ENCODE peak calls at places on chromosomes 16 and 17, in eight cellular contexts. J is stimulated activated CD8-positive, alpha-beta memory T cell treated with anti-CD3 and anti-CD28 coated beads, Interleukin-2, amount 100 ng/mL, for 1 hour; R is AG04450; G is activated naive CD8-positive, alpha-beta T cell treated with anti-CD3 and anti-CD28 coated beads, Interleukin-2, amount 50 U/mL, for 24 hours; L is AG10803; T is T-cell; D is stimulated activated naive B cell treated with anti-CD40 and anti-IgM and Interleukin-4, amounts not matched to agents 10 μg/mL and 1 μg/mL and 100 μg/mL, for 72 hours; X is AG09309. N is an unnamed sample.
A peak's percentile ranks its signal among the peaks of the same experiment; 100 is the strongest.

GRCh38 chr17:2624292-2624731 is 30.9 kb downstream of the PAFAH1B1 start:
- DNase-seq in J (no peak), R (no peak), G (no peak), L (no peak), T (no peak), D (peak; percentile 29), X (no peak), N (no peak)

GRCh38 chr16:8729779-8730334 is 55.4 kb downstream of the ABAT start:
- DNase-seq in J (no peak), R (no peak), G (no peak), L (no peak), T (no peak), D (peak; percentile 36), X (no peak), N (no peak)

GRCh38 chr16:9316615-9317014 is 225.2 kb downstream of the HAPSTR1 start:
- DNase-seq in J (no peak), R (no peak), G (no peak), L (no peak), T (no peak), D (no peak), X (no peak), N (no peak)

GRCh38 chr17:63960006-63960405 is 12.7 kb downstream of the SCN4A start:
- DNase-seq in J (no peak), R (no peak), G (no peak), L (no peak), T (no peak), D (no peak), X (no peak), N (no peak)

GRCh38 chr17:38464251-38464722 is 36.0 kb downstream of the ARHGAP23 start:
- DNase-seq in J (no peak), R (no peak), G (no peak), L (peak; percentile 74), T (no peak), D (no peak), X (no peak), N (peak; percentile 80)

GRCh38 chr16:70740919-70741778 is 55.3 kb upstream of the MTSS2 start:
- DNase-seq in J (no peak), R (no peak), G (peak; percentile 37), L (peak; percentile 96), T (peak; percentile 31), D (no peak), X (peak; percentile 69), N (peak; percentile 88)

GRCh38 chr17:18246880-18247612 is 11.5 kb downstream of the FLII start:
- DNase-seq in J (no peak), R (no peak), G (peak; percentile 47), L (no peak), T (peak; percentile 20), D (no peak), X (no peak), N (peak; percentile 63)

GRCh38 chr17:5832886-5833285 is 237.3 kb upstream of the WSCD1 start:
- DNase-seq in J (no peak), R (peak; percentile 39), G (no peak), L (peak; percentile 74), T (no peak), D (no peak), X (no peak), N (peak; percentile 25)

GRCh38 chr17:81920612-81921530 is 2.9 kb upstream of the SIRT7 start:
- DNase-seq in J (no peak), R (no peak), G (no peak), L (no peak), T (no peak), D (no peak), X (no peak), N (no peak)

GRCh38 chr17:81457917-81458555 is 54.6 kb downstream of the ACTG1 start:
- DNase-seq in J (no peak), R (no peak), G (no peak), L (no peak), T (no peak), D (no peak), X (no peak), N (no peak)

GRCh38 chr17:82956146-82956725 is 116.4 kb upstream of the ZNF750 start:
- DNase-seq in J (no peak), R (no peak), G (no peak), L (no peak), T (no peak), D (no peak), X (no peak), N (no peak)

GRCh38 chr17:63448655-63449054 is 2.5 kb upstream of the CYB561 start:
- DNase-seq in J (no peak), R (no peak), G (no peak), L (no peak), T (no peak), D (no peak), X (no peak), N (no peak)

GRCh38 chr17:77869041-77869595 is 89.4 kb upstream of the TNRC6C start:
- DNase-seq in J (no peak), R (no peak), G (no peak), L (no peak), T (no peak), D (no peak), X (no peak), N (no peak)

GRCh38 chr17:42554250-42555121 is 1.8 kb downstream of the HSD17B1 start:
- DNase-seq in J (peak; percentile 50), R (no peak), G (peak; percentile 88), L (peak; percentile 63), T (peak; percentile 73), D (peak; percentile 85), X (no peak), N (peak; percentile 83)

GRCh38 chr16:10878644-10879498 is 1.9 kb downstream of the CIITA start:
- DNase-seq in J (no peak), R (no peak), G (peak; percentile 42), L (peak; percentile 31), T (no peak), D (no peak), X (no peak), N (peak; percentile 69)

GRCh38 chr17:29143894-29144293 is 36.3 kb downstream of the MYO18A start:
- DNase-seq in J (no peak), R (no peak), G (no peak), L (peak; percentile 40), T (no peak), D (no peak), X (no peak), N (peak; percentile 62)

GRCh38 chr17:21395764-21396163 is 19.6 kb downstream of the KCNJ12 start:
- DNase-seq in J (no peak), R (no peak), G (no peak), L (no peak), T (no peak), D (no peak), X (no peak), N (no peak)

GRCh38 chr17:44203731-44204452 is 4.2 kb upstream of the ATXN7L3 start:
- DNase-seq in J (no peak), R (no peak), G (peak; percentile 69), L (peak; percentile 49), T (peak; percentile 37), D (peak; percentile 33), X (no peak), N (peak; percentile 74)

GRCh38 chr16:77236063-77236511 is 36.9 kb downstream of the SYCE1L start:
- DNase-seq in J (peak; percentile 78), R (peak; percentile 65), G (peak; percentile 89), L (peak; percentile 73), T (peak; percentile 82), D (peak; percentile 73), X (peak; percentile 28), N (peak; percentile 87)

GRCh38 chr17:51487947-51488346 is 227.6 kb downstream of the UTP18 start:
- DNase-seq in J (no peak), R (no peak), G (peak; percentile 5), L (no peak), T (peak; percentile 29), D (no peak), X (no peak), N (peak; percentile 10)

GRCh38 chr16:9003322-9003721 is 39.6 kb upstream of the USP7 start:
- DNase-seq in J (no peak), R (no peak), G (no peak), L (no peak), T (no peak), D (no peak), X (no peak), N (no peak)

GRCh38 chr16:48542020-48542473 is 67.9 kb downstream of the N4BP1 start:
- DNase-seq in J (no peak), R (no peak), G (no peak), L (peak; percentile 71), T (no peak), D (no peak), X (no peak), N (peak; percentile 82)

GRCh38 chr17:45228985-45229517 is 7.4 kb downstream of the FMNL1 start:
- DNase-seq in J (peak; percentile 58), R (peak; percentile 86), G (peak; percentile 95), L (peak; percentile 90), T (peak; percentile 85), D (peak; percentile 95), X (peak; percentile 76), N (peak; percentile 96)

GRCh38 chr16:48971571-48972071 is 310.0 kb downstream of the CBLN1 start:
- DNase-seq in J (no peak), R (no peak), G (no peak), L (peak; percentile 16), T (no peak), D (no peak), X (no peak), N (no peak)

GRCh38 chr16:89507834-89508590 is at the start of gene SPG7:
- DNase-seq in J (peak; percentile 80), R (peak; percentile 55), G (peak; percentile 94), L (peak; percentile 79), T (peak; percentile 81), D (peak; percentile 87), X (no peak), N (peak; percentile 95)

GRCh38 chr16:3021449-3022207 is 1.5 kb downstream of the TNFRSF12A start:
- DNase-seq in J (peak; percentile 63), R (peak; percentile 80), G (peak; percentile 90), L (peak; percentile 94), T (peak; percentile 61), D (peak; percentile 61), X (peak; percentile 82), N (peak; percentile 99)

GRCh38 chr17:61196799-61197198 is 202.8 kb upstream of the TBX2 start:
- DNase-seq in J (no peak), R (no peak), G (no peak), L (no peak), T (no peak), D (no peak), X (no peak), N (no peak)

GRCh38 chr17:8087075-8087941 is at the start of gene ALOX12B:
- DNase-seq in J (no peak), R (no peak), G (no peak), L (no peak), T (no peak), D (no peak), X (no peak), N (no peak)

GRCh38 chr17:40878044-40878443 is 7.0 kb downstream of the KRT20 start:
- DNase-seq in J (no peak), R (no peak), G (no peak), L (no peak), T (no peak), D (no peak), X (no peak), N (no peak)

GRCh38 chr17:29070795-29071194 is 27.9 kb downstream of the PIPOX start:
- DNase-seq in J (no peak), R (no peak), G (no peak), L (no peak), T (no peak), D (no peak), X (no peak), N (no peak)

GRCh38 chr17:72030067-72030899 is 90.5 kb upstream of the SOX9 start:
- DNase-seq in J (no peak), R (peak; percentile 10), G (peak; percentile 8), L (peak; percentile 62), T (peak; percentile 3), D (no peak), X (no peak), N (peak; percentile 80)

GRCh38 chr16:46768809-46769208 is 20.7 kb upstream of the MYLK3 start:
- DNase-seq in J (no peak), R (no peak), G (no peak), L (no peak), T (no peak), D (no peak), X (no peak), N (no peak)

GRCh38 chr17:46764709-46765401 is 53.6 kb downstream of the WNT3 start:
- DNase-seq in J (no peak), R (peak; percentile 27), G (no peak), L (peak; percentile 84), T (no peak), D (no peak), X (peak; percentile 54), N (peak; percentile 83)

GRCh38 chr16:88727871-88728270 is 21.6 kb downstream of the CTU2 start:
- DNase-seq in J (no peak), R (no peak), G (no peak), L (no peak), T (no peak), D (no peak), X (no peak), N (no peak)

N was measured in GM23248.